ENCODE peak calls at places on chromosomes 1 and 21, in ten cellular contexts. E is right lobe of liver, W is A549, J is GM12878, U is IMR-90, B is stomach, X is adrenal gland, H is H1, V is suprapubic skin, A is lower leg skin. K is an unnamed sample.

GRCh38 chr1:114377356-114377755 is 133.6 kb downstream of the TRIM33 start:
- DNase-seq in E (no peak), X (no peak), H (no peak), U (no peak), V (no peak), W (no peak), A (no peak), B (no peak), J (no peak), K (no peak)

GRCh38 chr1:211328084-211328694 is 1.6 kb downstream of the TRAF5 start:
- DNase-seq in V (no peak), U (no peak), X (no peak), W (no peak), B (no peak), E (no peak), H (no peak), A (no peak), J (no peak), K (no peak)

GRCh38 chr1:19418503-19418971 is 66.8 kb downstream of the CAPZB start:
- DNase-seq in E (no peak), A (no peak), X (no peak), H (no peak), U (peak), W (no peak), J (no peak), B (no peak), V (no peak), K (no peak)

GRCh38 chr1:169163059-169163458 is 56.6 kb downstream of the ATP1B1 start:
- DNase-seq in E (no peak), J (no peak), X (no peak), W (no peak), V (no peak), U (peak), B (no peak), A (no peak), H (no peak), K (no peak)

GRCh38 chr1:204076891-204077290 is 4.0 kb downstream of the SOX13 start:
- DNase-seq in V (no peak), W (no peak), X (no peak), U (no peak), A (no peak), H (no peak), B (no peak), J (no peak), E (no peak), K (no peak)

GRCh38 chr1:111825217-111825616 is 69.5 kb downstream of the DDX20 start:
- DNase-seq in H (no peak), B (no peak), U (no peak), A (no peak), W (no peak), J (no peak), V (no peak), X (no peak), E (no peak), K (no peak)

GRCh38 chr1:200108659-200109058 is 81.1 kb downstream of the NR5A2 start:
- DNase-seq in A (no peak), E (no peak), X (no peak), W (no peak), B (no peak), J (no peak), U (no peak), V (no peak), H (no peak), K (no peak)

GRCh38 chr1:111977378-111977777 is 12.1 kb downstream of the KCND3 start:
- DNase-seq in U (no peak), A (no peak), W (no peak), H (no peak), E (no peak), J (no peak), B (no peak), V (no peak), X (no peak), K (no peak)

GRCh38 chr1:22412932-22413727 is 38.5 kb upstream of the ZBTB40 start:
- DNase-seq in A (no peak), H (no peak), V (no peak), E (no peak), J (no peak), W (peak), X (peak), B (peak), U (peak), K (no peak)

GRCh38 chr1:89671775-89672488 is 39.0 kb downstream of the LRRC8C start:
- DNase-seq in W (peak), X (no peak), A (no peak), J (no peak), B (no peak), V (no peak), H (no peak), U (peak), E (no peak), K (no peak)

GRCh38 chr1:1869459-1869858 is 21.4 kb downstream of the GNB1 start:
- DNase-seq in X (no peak), H (no peak), W (no peak), J (no peak), B (no peak), U (no peak), E (no peak), V (no peak), A (no peak), K (no peak)

GRCh38 chr21:35609263-35609662 is 451.1 kb downstream of the SETD4 start:
- DNase-seq in A (no peak), E (no peak), V (no peak), W (no peak), U (no peak), X (no peak), J (no peak), H (no peak), B (no peak), K (no peak)

GRCh38 chr1:20725189-20726106 is 7.1 kb downstream of the SH2D5 start:
- DNase-seq in E (peak), H (no peak), V (no peak), B (no peak), W (no peak), X (peak), U (peak), J (no peak), A (peak), K (no peak)

GRCh38 chr1:36653850-36654249 is 171.1 kb upstream of the CSF3R start:
- DNase-seq in X (no peak), A (no peak), H (no peak), E (no peak), U (peak), W (no peak), V (no peak), J (no peak), B (no peak), K (no peak)

GRCh38 chr1:236103059-236103458 is 38.2 kb upstream of the NID1 start:
- DNase-seq in U (no peak), H (peak), A (no peak), X (no peak), E (no peak), J (no peak), V (no peak), W (no peak), B (no peak), K (no peak)

GRCh38 chr21:42829954-42830353 is 49.4 kb downstream of the WDR4 start:
- DNase-seq in X (no peak), W (no peak), E (no peak), H (peak), V (peak), U (no peak), B (no peak), J (no peak), A (no peak), K (no peak)

GRCh38 chr1:21325231-21325718 is 35.0 kb upstream of the ECE1 start:
- DNase-seq in U (no peak), W (no peak), E (no peak), X (no peak), B (no peak), A (no peak), V (no peak), J (no peak), H (no peak), K (no peak)

GRCh38 chr21:22020221-22020620 is 1022.0 kb downstream of the NCAM2 start:
- DNase-seq in A (no peak), X (no peak), E (no peak), H (no peak), B (no peak), V (no peak), U (no peak), W (no peak), J (no peak), K (no peak)

GRCh38 chr1:170939476-170939875 is 4.1 kb downstream of the MROH9 start:
- DNase-seq in E (no peak), W (no peak), U (no peak), A (no peak), X (no peak), H (no peak), J (no peak), V (no peak), B (no peak), K (no peak)

GRCh38 chr21:37593015-37593414 is 226.4 kb downstream of the DYRK1A start:
- DNase-seq in H (peak), B (no peak), E (no peak), V (no peak), A (peak), U (no peak), J (no peak), W (no peak), X (no peak), K (no peak)

GRCh38 chr1:229344937-229345684 is 2.3 kb upstream of the CCSAP start:
- DNase-seq in X (no peak), U (peak), V (no peak), W (no peak), J (no peak), B (no peak), A (no peak), E (no peak), H (no peak), K (no peak)

GRCh38 chr1:208042868-208043267 is 131.9 kb upstream of the CD34 start:
- DNase-seq in W (no peak), J (no peak), B (no peak), U (no peak), X (no peak), V (no peak), E (no peak), H (no peak), A (no peak), K (no peak)

GRCh38 chr1:228304766-228305395 is 97.0 kb downstream of the OBSCN start:
- DNase-seq in U (no peak), E (no peak), J (no peak), B (peak), X (no peak), A (peak), W (no peak), V (no peak), H (no peak), K (no peak)

GRCh38 chr1:21072721-21073120 is 104.0 kb downstream of the EIF4G3 start:
- DNase-seq in B (no peak), U (peak), E (no peak), A (no peak), J (no peak), W (no peak), H (no peak), X (no peak), V (no peak), K (no peak)

GRCh38 chr1:101073836-101074235 is 48.3 kb upstream of the DPH5 start:
- DNase-seq in V (no peak), J (no peak), W (no peak), X (no peak), E (no peak), U (no peak), B (no peak), H (no peak), A (no peak), K (no peak)

GRCh38 chr1:53495608-53496345 is 36.6 kb downstream of the DMRTB1 start:
- DNase-seq in V (no peak), U (peak), X (no peak), E (no peak), H (no peak), W (no peak), B (no peak), J (no peak), A (no peak), K (no peak)

GRCh38 chr1:160945079-160945478 is 9.5 kb downstream of the ITLN2 start:
- DNase-seq in W (no peak), H (no peak), J (no peak), V (no peak), U (no peak), B (no peak), A (peak), X (no peak), E (no peak), K (no peak)

GRCh38 chr1:7478797-7479499 is 292.1 kb upstream of the VAMP3 start:
- DNase-seq in X (peak), W (peak), H (no peak), U (peak), J (no peak), E (peak), V (no peak), B (peak), A (no peak), K (peak)

GRCh38 chr1:184610872-184611614 is 143.6 kb downstream of the EDEM3 start:
- DNase-seq in H (no peak), U (no peak), E (no peak), A (no peak), J (no peak), V (no peak), W (no peak), X (no peak), B (no peak), K (no peak)

GRCh38 chr1:114559356-114559755 is 22.1 kb downstream of the BCAS2 start:
- DNase-seq in H (no peak), U (no peak), E (no peak), W (no peak), J (no peak), A (no peak), X (no peak), B (no peak), V (no peak), K (no peak)

GRCh38 chr1:51622455-51622913 is 5.6 kb downstream of the OSBPL9 start:
- DNase-seq in X (peak), W (peak), E (peak), J (no peak), H (no peak), U (peak), V (peak), A (no peak), B (peak), K (no peak)

GRCh38 chr21:14545906-14546480 is at the start of gene SAMSN1:
- DNase-seq in V (no peak), H (no peak), J (peak), U (no peak), E (peak), W (no peak), A (no peak), X (no peak), B (peak), K (no peak)

GRCh38 chr1:3770047-3770765 is 2.3 kb upstream of the SMIM1 start:
- DNase-seq in U (no peak), W (no peak), X (no peak), E (no peak), J (no peak), H (no peak), V (peak), A (no peak), B (no peak), K (no peak)
- TF ChIP-seq POLR2A in U (no peak), W (no peak), X (no peak), E (no peak), J (no peak), H (no peak), V (no peak), A (no peak), B (no peak), K (no peak)

GRCh38 chr1:6209661-6210605 is 4.0 kb downstream of the RNF207 start:
- DNase-seq in X (no peak), V (no peak), W (no peak), B (no peak), H (peak), E (no peak), A (no peak), J (no peak), U (no peak), K (no peak)

GRCh38 chr1:6208723-6209660 is 3.1 kb downstream of the RNF207 start:
- DNase-seq in U (peak), X (peak), A (no peak), J (no peak), E (no peak), V (no peak), W (no peak), H (peak), B (peak), K (peak)

GRCh38 chr1:6207075-6207885 is 1.4 kb downstream of the RNF207 start:
- DNase-seq in V (no peak), H (no peak), B (no peak), U (no peak), J (no peak), X (no peak), A (no peak), W (no peak), E (no peak), K (no peak)

GRCh38 chr1:6207921-6208320 is 2.0 kb downstream of the RNF207 start:
- DNase-seq in J (no peak), A (no peak), X (no peak), W (no peak), V (no peak), H (no peak), E (no peak), U (no peak), B (no peak), K (no peak)

DNA sequence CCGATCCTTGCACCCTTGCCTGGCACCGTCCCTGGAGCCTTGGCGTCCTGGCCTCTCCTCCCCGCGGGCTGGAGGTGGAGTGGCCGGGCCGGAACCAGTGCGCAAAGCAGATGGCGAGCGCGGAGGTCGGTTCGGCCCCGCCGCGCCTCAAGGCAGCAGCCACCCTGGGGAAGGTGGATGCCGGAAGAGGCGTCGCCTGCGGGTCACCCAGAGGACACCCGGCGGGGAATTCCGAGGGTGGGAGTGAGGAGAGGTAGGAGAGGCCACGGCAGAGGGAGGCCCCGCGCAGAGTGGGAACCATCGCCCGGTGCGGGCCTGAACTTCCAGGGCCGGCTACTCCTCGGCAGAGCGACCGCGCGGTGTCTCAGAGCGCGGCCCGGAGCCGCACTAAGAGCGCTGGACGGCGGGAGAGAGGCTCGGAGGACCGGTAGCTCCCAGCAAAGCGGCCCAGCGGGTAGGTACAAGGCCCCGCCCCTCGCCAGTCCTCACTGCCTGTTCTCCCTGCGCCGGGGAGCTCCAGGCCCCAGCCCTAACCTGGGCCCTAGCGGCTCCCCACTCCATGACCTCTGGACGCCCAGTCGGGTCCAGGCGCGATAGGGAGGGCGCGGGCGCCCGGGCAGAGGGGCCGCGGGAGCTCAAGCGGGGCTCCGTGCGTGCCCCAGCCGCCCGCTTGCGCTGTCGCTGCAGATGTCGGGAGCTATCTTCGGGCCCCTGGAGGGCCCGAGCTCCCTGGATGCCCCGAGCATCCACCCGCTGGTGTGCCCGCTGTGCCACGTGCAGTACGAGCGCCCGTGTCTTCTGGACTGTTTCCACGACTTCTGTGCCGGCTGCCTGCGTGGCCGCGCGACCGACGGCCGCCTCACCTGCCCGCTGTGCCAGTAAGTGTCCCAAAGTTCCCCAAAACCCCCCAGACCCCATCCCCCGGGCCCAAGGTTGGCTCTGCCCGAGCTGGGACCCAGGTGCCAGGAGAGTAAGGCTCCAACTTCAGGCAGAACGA is at the start of gene RNF207:
- DNase-seq in H (peak), E (peak), J (no peak), U (peak), V (no peak), B (peak), W (peak), A (no peak), X (peak), K (peak)
- TF ChIP-seq POLR2A in H (no peak), E (peak), J (peak), U (no peak), V (no peak), B (no peak), W (peak), A (no peak), X (peak), K (peak)

GRCh38 chr21:23398726-23399125 is 2208.6 kb downstream of the MRPL39 start:
- DNase-seq in V (no peak), E (no peak), B (no peak), H (no peak), W (no peak), J (no peak), A (no peak), X (no peak), U (no peak), K (no peak)

GRCh38 chr21:23402929-23403520 is 2204.3 kb downstream of the MRPL39 start:
- DNase-seq in U (no peak), E (no peak), X (no peak), H (no peak), V (no peak), W (no peak), J (no peak), B (no peak), A (no peak), K (no peak)

DNA sequence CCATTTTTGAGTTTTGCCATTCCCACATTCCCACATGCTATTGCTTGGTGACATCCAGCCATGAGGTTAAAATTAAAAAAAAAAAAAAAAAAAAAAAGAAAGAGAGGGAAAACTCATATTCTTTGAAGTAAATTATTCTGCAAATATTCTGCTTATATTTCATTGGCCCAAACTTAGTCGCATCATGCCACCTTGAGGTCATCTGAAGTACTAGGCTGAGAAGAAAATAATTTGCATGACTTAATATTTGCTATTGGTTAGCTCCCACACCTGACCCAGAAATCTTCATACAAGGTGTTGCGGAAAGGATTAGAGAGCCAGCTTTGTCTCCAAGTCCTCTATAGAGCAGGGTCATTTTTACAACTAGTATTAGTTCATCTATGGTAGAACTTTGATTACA is 2206.0 kb downstream of the MRPL39 start:
- DNase-seq in B (no peak), H (no peak), W (no peak), A (no peak), X (no peak), V (no peak), U (no peak), E (no peak), J (no peak), K (no peak)
- TF ChIP-seq POLR2A in B (no peak), H (no peak), W (no peak), A (no peak), X (no peak), V (no peak), U (no peak), E (no peak), J (no peak), K (no peak)

GRCh38 chr1:150696995-150697927 is at the start of gene GOLPH3L:
- DNase-seq in A (peak), B (peak), H (peak), X (peak), U (peak), W (peak), E (peak), J (peak), V (peak), K (peak)
- TF ChIP-seq POLR2A in A (no peak), B (no peak), H (peak), X (no peak), U (peak), W (peak), E (no peak), J (peak), V (peak), K (no peak)

GRCh38 chr1:247111636-247112478 is 7.7 kb upstream of the ZNF669 start:
- DNase-seq in E (peak), J (no peak), A (peak), W (peak), V (no peak), U (peak), X (peak), B (peak), H (peak), K (no peak)
- TF ChIP-seq POLR2A in E (peak), J (no peak), A (no peak), W (peak), V (peak), U (no peak), X (no peak), B (no peak), H (no peak), K (no peak)